ENCODE peak calls at places on chromosome 12, in five cellular contexts. One of them, this sample, is unnamed.

GRCh38 chr12:1054103-1054838 is 63.2 kb downstream of the ERC1 start:
- DNase-seq in stimulated activated CD8-positive, alpha-beta memory T cell treated with anti-CD3 and anti-CD28 coated beads, Interleukin-7, amount 100 ng/mL, for 1 hour: no peak
- DNase-seq in GM04504: no peak
- DNase-seq in HS-27A: no peak
- DNase-seq in activated T-helper 1 cell treated with Interleukin-2 at 50 U/mL for 16 hours: no peak
- DNase-seq in this sample: no peak

GRCh38 chr12:29990971-29991370 is 207.2 kb upstream of the TMTC1 start:
- DNase-seq in GM04504: no peak
- DNase-seq in activated T-helper 1 cell treated with Interleukin-2 at 50 U/mL for 16 hours: no peak
- DNase-seq in HS-27A: no peak
- DNase-seq in stimulated activated CD8-positive, alpha-beta memory T cell treated with anti-CD3 and anti-CD28 coated beads, Interleukin-7, amount 100 ng/mL, for 1 hour: no peak
- DNase-seq in this sample: no peak

GRCh38 chr12:94977766-94978468 is 25.6 kb downstream of the NDUFA12 start:
- DNase-seq in HS-27A: no peak
- DNase-seq in GM04504: no peak
- DNase-seq in activated T-helper 1 cell treated with Interleukin-2 at 50 U/mL for 16 hours: no peak
- DNase-seq in stimulated activated CD8-positive, alpha-beta memory T cell treated with anti-CD3 and anti-CD28 coated beads, Interleukin-7, amount 100 ng/mL, for 1 hour: no peak
- DNase-seq in this sample: no peak

GRCh38 chr12:10354502-10354901 is 35.3 kb downstream of the KLRK1 start:
- DNase-seq in GM04504: no peak
- DNase-seq in HS-27A: no peak
- DNase-seq in activated T-helper 1 cell treated with Interleukin-2 at 50 U/mL for 16 hours: no peak
- DNase-seq in stimulated activated CD8-positive, alpha-beta memory T cell treated with anti-CD3 and anti-CD28 coated beads, Interleukin-7, amount 100 ng/mL, for 1 hour: no peak
- DNase-seq in this sample: no peak

GRCh38 chr12:64675795-64676194 is 65.5 kb downstream of the RASSF3 start:
- DNase-seq in HS-27A: peak
- DNase-seq in activated T-helper 1 cell treated with Interleukin-2 at 50 U/mL for 16 hours: no peak
- DNase-seq in stimulated activated CD8-positive, alpha-beta memory T cell treated with anti-CD3 and anti-CD28 coated beads, Interleukin-7, amount 100 ng/mL, for 1 hour: no peak
- DNase-seq in GM04504: no peak
- DNase-seq in this sample: no peak

GRCh38 chr12:115791331-115791730 is 486.2 kb downstream of the MED13L start:
- DNase-seq in HS-27A: no peak
- DNase-seq in stimulated activated CD8-positive, alpha-beta memory T cell treated with anti-CD3 and anti-CD28 coated beads, Interleukin-7, amount 100 ng/mL, for 1 hour: no peak
- DNase-seq in activated T-helper 1 cell treated with Interleukin-2 at 50 U/mL for 16 hours: no peak
- DNase-seq in GM04504: no peak
- DNase-seq in this sample: no peak

GRCh38 chr12:108146035-108146893 is 17.2 kb downstream of the WSCD2 start:
- DNase-seq in HS-27A: no peak
- DNase-seq in stimulated activated CD8-positive, alpha-beta memory T cell treated with anti-CD3 and anti-CD28 coated beads, Interleukin-7, amount 100 ng/mL, for 1 hour: no peak
- DNase-seq in activated T-helper 1 cell treated with Interleukin-2 at 50 U/mL for 16 hours: no peak
- DNase-seq in GM04504: no peak
- DNase-seq in this sample: no peak

GRCh38 chr12:103313894-103314293 is 181.9 kb downstream of the C12orf42 start:
- DNase-seq in activated T-helper 1 cell treated with Interleukin-2 at 50 U/mL for 16 hours: no peak
- DNase-seq in GM04504: no peak
- DNase-seq in stimulated activated CD8-positive, alpha-beta memory T cell treated with anti-CD3 and anti-CD28 coated beads, Interleukin-7, amount 100 ng/mL, for 1 hour: no peak
- DNase-seq in HS-27A: no peak
- DNase-seq in this sample: no peak